ENCODE peak calls at places on chromosomes 3 and 15, in eight cellular contexts. V is tibial nerve, A is ovary, U is sigmoid colon, T is upper lobe of left lung, M is stomach, E is SK-N-SH, R is transverse colon. P is an unnamed sample. For H3K27me3, the result is how much of the 10 kb centered on the place peaks cover.

GRCh38 chr3:167151671-167152070 is 228.4 kb downstream of the ZBBX start:
- DNase-seq in V (no peak), A (no peak), U (no peak), T (no peak), M (no peak), E (no peak), R (no peak), P (no peak)

GRCh38 chr15:67253517-67254237 is 784 bp downstream of the AAGAB start:
- DNase-seq in V (no peak), A (no peak), U (no peak), T (no peak), M (no peak), E (peak), R (no peak), P (no peak)

GRCh38 chr3:85167576-85167975 is 208.8 kb downstream of the CADM2 start:
- DNase-seq in V (no peak), A (no peak), U (no peak), T (no peak), M (no peak), E (no peak), R (no peak), P (no peak)

GRCh38 chr3:184565421-184566211 is 4.0 kb downstream of the EPHB3 start:
- DNase-seq in V (no peak), A (peak), U (no peak), T (peak), M (peak), E (peak), R (peak), P (no peak)

GRCh38 chr3:197366301-197367044 is 68.1 kb upstream of the DLG1 start:
- DNase-seq in V (no peak), A (no peak), U (peak), T (no peak), M (no peak), E (peak), R (no peak), P (no peak)

GRCh38 chr3:145767909-145768308 is 393.1 kb downstream of the PLOD2 start:
- DNase-seq in V (no peak), A (no peak), U (no peak), T (no peak), M (no peak), E (no peak), R (no peak), P (no peak)

GRCh38 chr3:184540777-184541681 is 20.6 kb upstream of the EPHB3 start:
- DNase-seq in V (peak), A (peak), U (peak), T (peak), M (peak), E (no peak), R (peak), P (peak)

GRCh38 chr3:144585408-144585807 is 613.8 kb downstream of the DIPK2A start:
- DNase-seq in V (no peak), A (no peak), U (no peak), T (no peak), M (no peak), E (no peak), R (no peak), P (no peak)

GRCh38 chr3:16060945-16061344 is 113.5 kb upstream of the GALNT15 start:
- DNase-seq in V (peak), A (peak), U (peak), T (no peak), M (no peak), E (no peak), R (no peak), P (no peak)

GRCh38 chr15:89122532-89123525 is 34.6 kb downstream of the ABHD2 start:
- DNase-seq in V (no peak), A (no peak), U (no peak), T (no peak), M (no peak), E (no peak), R (no peak), P (no peak)

GRCh38 chr3:42012935-42013651 is 51.2 kb upstream of the ULK4 start:
- DNase-seq in V (peak), A (peak), U (peak), T (peak), M (peak), E (peak), R (peak), P (no peak)

GRCh38 chr3:13780432-13781173 is 99.3 kb downstream of the WNT7A start:
- DNase-seq in V (no peak), A (peak), U (peak), T (no peak), M (peak), E (no peak), R (no peak), P (no peak)

DNA sequence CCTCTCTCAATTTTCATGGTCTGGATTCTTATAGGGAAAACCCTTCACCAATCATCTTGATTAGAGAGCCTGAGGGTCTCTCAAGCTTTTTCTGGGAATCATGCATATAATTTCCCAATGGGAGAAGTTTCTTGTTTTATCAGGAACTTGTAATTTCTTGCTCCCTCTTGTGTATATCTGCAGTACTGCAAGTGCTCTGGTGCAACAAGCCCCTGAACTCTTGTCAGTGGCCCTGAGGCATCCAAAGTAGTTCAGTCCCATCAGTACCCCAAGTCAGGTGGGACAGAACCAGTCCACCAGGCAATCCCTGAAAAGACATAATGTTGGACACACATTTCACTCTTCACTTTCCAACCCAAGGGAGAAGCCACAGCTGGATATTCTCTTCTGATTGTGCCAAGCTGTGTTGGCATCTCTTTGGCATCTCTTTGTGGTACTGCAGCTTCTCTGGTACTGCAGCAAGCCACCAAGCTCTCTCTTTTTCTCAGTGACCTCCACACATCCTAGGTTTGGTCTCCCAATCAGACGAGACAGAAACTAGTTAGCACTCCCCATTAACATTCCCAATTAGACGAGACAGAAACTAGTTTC is 214.5 kb downstream of the ZIC4 start:
- DNase-seq in V (peak), A (no peak), U (no peak), T (no peak), M (no peak), E (peak), R (peak), P (no peak)
- TF ChIP-seq EP300 in V (no peak), A (no peak), U (no peak), T (no peak), M (no peak), E (no peak), R (no peak), P (no peak)

DNA sequence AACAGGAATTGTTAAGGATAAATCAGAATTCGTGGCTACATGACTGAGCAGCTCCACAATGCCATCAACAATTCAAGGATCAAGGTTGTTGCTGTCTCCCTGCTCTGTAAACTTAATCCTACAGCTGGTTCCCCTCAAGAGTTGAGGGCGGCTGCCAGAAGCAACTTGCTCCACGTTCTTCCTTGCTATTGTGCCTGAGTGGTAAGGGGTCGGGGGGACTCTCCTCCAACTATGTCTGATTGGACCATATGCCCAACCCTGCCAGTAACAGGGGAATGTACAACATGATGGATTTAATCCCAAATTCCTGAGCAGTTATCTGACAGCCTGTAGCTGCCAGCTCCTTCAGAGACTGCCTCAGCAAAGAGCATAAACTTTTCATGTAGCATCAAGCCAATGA is 37.9 kb upstream of the MECOM start:
- DNase-seq in V (no peak), A (peak), U (no peak), T (no peak), M (no peak), E (no peak), R (no peak), P (no peak)
- TF ChIP-seq CTCF in V (no peak), A (no peak), U (no peak), T (no peak), M (no peak), E (no peak), R (no peak), P (no peak)

DNA sequence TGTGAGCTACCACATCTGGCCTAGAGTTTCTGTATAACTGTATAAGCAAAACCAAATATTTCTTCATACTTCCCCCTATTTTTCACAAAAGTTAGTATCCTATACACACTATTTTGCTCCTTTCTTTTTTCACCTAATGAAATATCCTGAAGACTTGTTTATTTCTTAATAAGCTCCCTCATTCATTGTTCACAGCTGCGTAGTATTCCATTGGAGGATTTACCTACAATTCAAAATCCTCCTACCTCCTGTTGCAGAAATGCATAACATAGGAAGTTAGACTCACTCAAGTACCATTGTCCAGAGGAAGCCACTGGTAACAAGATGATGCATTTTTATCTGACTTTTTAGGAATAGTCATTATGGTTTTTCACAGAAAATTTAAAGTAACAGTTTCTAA is 29.6 kb upstream of the TBC1D21 start:
- DNase-seq in V (no peak), A (no peak), U (no peak), T (no peak), M (no peak), E (no peak), R (no peak), P (no peak)
- H3K27me3 ChIP-seq in V (under half), A (under half), U (under half), T (under half), M (under half), E (under half), R (under half), P (under half)

GRCh38 chr15:100341662-100342560 is at the start of gene ADAMTS17:
- DNase-seq in V (peak), A (peak), U (peak), T (peak), M (peak), E (peak), R (peak), P (peak)

GRCh38 chr15:100339999-100340398 is 1.8 kb downstream of the ADAMTS17 start:
- DNase-seq in V (no peak), A (no peak), U (no peak), T (no peak), M (no peak), E (no peak), R (no peak), P (no peak)

GRCh38 chr15:100338971-100339444 is 2.8 kb downstream of the ADAMTS17 start:
- DNase-seq in V (peak), A (peak), U (peak), T (peak), M (peak), E (peak), R (peak), P (peak)

GRCh38 chr15:100343251-100343650 is 1.5 kb upstream of the ADAMTS17 start:
- DNase-seq in V (no peak), A (no peak), U (no peak), T (no peak), M (no peak), E (no peak), R (no peak), P (no peak)

DNA sequence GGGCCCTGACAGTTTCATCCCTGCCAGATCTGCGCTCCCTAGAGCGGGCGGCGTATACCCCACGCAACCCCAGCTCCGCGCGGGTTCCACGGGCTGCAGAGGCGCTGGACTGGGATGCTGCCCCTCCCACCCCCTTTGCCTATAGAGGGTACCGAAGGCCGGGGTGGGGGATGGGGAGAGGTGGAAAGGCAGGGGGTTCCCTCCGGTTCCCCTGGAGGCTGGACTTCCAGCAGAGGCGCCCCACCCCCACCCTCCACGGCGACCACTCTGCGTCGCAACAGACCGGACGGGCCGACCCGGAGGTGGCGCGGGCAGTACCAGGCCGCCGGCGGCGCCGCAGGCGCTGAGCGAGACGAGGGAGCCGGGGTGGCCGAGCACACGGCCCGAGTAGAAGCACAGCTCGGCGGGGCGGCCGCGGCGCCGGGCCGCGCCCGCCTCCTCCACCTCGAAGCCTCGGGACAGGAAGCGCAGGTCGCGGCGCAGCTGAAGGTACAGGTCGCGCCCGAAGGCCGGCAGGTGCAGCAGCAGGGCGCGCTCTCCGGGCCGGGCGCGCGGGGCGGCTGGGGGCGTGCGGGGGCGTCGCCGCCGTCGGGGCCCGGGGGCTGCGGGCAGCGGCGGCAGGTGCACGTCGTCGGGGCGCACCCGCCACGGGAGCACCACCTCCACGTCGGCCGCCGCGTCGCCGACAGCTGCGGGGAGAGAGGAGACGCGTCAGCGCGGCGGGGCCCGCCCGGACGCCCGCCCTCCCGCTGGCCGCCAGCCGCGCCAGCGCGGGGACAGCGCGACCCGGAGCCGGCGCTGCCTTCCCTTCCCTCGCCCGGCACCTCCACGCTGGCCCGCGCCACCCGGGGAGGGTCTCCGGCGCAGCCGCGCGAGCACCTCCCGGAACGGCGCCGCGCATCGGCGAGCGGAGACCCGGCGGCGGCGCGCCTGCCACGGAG is 784 bp downstream of the ADAMTS17 start:
- DNase-seq in V (no peak), A (no peak), U (no peak), T (no peak), M (no peak), E (peak), R (peak), P (no peak)
- TF ChIP-seq EP300 in V (no peak), A (no peak), U (no peak), T (no peak), M (no peak), E (no peak), R (no peak), P (no peak)

DNA sequence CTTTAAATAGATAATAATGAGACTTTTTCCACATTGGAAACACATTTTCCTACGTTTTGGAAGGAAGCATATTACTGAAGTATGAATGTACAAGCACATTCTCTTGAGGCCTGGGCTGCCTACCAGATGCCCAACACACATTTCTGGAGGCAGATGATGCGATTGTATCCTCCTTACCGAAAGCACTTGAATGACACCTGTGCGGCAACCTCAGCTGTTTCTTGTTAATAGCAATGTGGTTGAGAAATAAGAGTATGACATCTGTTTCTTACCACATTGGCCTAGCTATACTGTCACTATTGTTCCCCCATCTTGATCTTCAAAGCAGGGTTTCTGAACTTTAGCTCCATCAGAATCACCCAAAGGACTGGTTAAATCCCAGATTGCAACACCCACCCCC is 84.8 kb downstream of the ARPP21 start:
- DNase-seq in V (no peak), A (no peak), U (no peak), T (no peak), M (no peak), E (no peak), R (no peak), P (no peak)
- TF ChIP-seq CTCF in V (no peak), A (no peak), U (no peak), T (no peak), M (no peak), E (no peak), R (no peak), P (no peak)